ENCODE peak calls at places on chromosomes 16 and 17, in six cellular contexts. G, R, P, Y, E and F are unnamed samples.
A peak's percentile ranks its signal among the peaks of the same experiment; 100 is the strongest.

GRCh38 chr17:42894283-42895184 is 6.1 kb upstream of the G6PC1 start:
- DNase-seq in G (no peak), R (peak; percentile 71), P (no peak), Y (no peak), E (no peak), F (no peak)

GRCh38 chr17:50059759-50060273 is 3.9 kb downstream of the ITGA3 start:
- DNase-seq in G (no peak), R (no peak), P (no peak), Y (no peak), E (peak; percentile 57), F (no peak)

GRCh38 chr17:69175812-69176517 is 34.3 kb upstream of the ABCA6 start:
- DNase-seq in G (peak; percentile 78), R (no peak), P (no peak), Y (peak; percentile 56), E (peak; percentile 79), F (peak; percentile 52)

GRCh38 chr17:22599322-22599721 is 907.0 kb downstream of the KCNJ18 start:
- DNase-seq in G (no peak), R (no peak), P (peak; percentile 52), Y (no peak), E (no peak), F (no peak)

GRCh38 chr16:84315422-84315821 is 20.7 kb downstream of the WFDC1 start:
- DNase-seq in G (peak; percentile 22), R (no peak), P (no peak), Y (no peak), E (no peak), F (no peak)

GRCh38 chr17:4706121-4706520 is 2.2 kb upstream of the PELP1 start:
- DNase-seq in G (peak; percentile 28), R (no peak), P (no peak), Y (no peak), E (no peak), F (no peak)

GRCh38 chr17:72175787-72176515 is 55.1 kb downstream of the SOX9 start:
- DNase-seq in G (no peak), R (no peak), P (no peak), Y (no peak), E (no peak), F (no peak)

GRCh38 chr16:28846933-28847273 is 755 bp upstream of the TUFM start:
- DNase-seq in G (no peak), R (no peak), P (peak; percentile 12), Y (no peak), E (no peak), F (no peak)

GRCh38 chr16:66479661-66480264 is 52.7 kb downstream of the BEAN1 start:
- DNase-seq in G (no peak), R (no peak), P (no peak), Y (no peak), E (no peak), F (no peak)

GRCh38 chr16:4734730-4735575 is 616 bp downstream of the DNAAF8 start:
- DNase-seq in G (peak; percentile 69), R (peak; percentile 93), P (peak; percentile 87), Y (no peak), E (peak; percentile 81), F (peak; percentile 21)

GRCh38 chr17:14437176-14437575 is 136.3 kb downstream of the HS3ST3B1 start:
- DNase-seq in G (no peak), R (no peak), P (no peak), Y (no peak), E (no peak), F (no peak)

GRCh38 chr17:74307984-74308773 is 17.8 kb upstream of the KIF19 start:
- DNase-seq in G (no peak), R (no peak), P (no peak), Y (no peak), E (no peak), F (no peak)

GRCh38 chr17:44269118-44269794 is 1.3 kb upstream of the SLC4A1 start:
- DNase-seq in G (no peak), R (no peak), P (no peak), Y (no peak), E (no peak), F (no peak)

GRCh38 chr17:81434079-81434478 is 38.8 kb downstream of the BAHCC1 start:
- DNase-seq in G (peak; percentile 43), R (no peak), P (no peak), Y (peak; percentile 31), E (no peak), F (no peak)

GRCh38 chr17:4362141-4362540 is 4.3 kb downstream of the UBE2G1 start:
- DNase-seq in G (no peak), R (no peak), P (no peak), Y (no peak), E (no peak), F (no peak)

GRCh38 chr17:48374650-48375230 is 55.3 kb downstream of the SKAP1 start:
- DNase-seq in G (no peak), R (peak; percentile 67), P (peak; percentile 41), Y (no peak), E (no peak), F (no peak)

DNA sequence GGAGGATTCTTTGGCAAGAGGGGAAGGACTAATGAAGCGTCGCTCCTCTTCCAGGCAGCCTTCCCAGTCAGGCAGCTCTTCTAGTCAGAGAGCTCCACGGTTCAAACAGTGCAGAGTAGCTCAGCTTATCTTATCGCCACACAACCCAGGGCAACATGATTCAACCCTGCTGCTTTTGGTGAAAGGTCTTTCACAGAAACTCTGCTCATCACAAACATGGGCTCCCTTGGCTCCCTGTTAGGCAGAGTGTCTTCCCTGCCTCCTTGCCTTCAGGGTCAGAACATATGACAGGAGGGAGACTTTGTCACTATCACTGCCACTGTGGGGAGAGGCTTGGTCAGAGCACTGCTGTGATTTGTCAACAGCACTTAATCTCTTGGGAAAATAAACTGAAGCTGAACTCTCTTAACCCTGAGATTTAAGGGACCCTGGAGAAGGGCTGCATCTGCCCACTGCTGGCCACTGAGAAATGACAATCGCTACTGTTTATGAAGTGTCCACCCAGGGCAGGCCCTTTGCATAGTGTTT is 6.9 kb upstream of the SLC13A2 start:
- DNase-seq in G (no peak), R (no peak), P (no peak), Y (no peak), E (no peak), F (no peak)
- H3K4me3 ChIP-seq in G (no peak overlapping the region), R (no peak overlapping the region), P (no peak overlapping the region), Y (no peak overlapping the region), E (no peak overlapping the region), F (no peak overlapping the region)

DNA sequence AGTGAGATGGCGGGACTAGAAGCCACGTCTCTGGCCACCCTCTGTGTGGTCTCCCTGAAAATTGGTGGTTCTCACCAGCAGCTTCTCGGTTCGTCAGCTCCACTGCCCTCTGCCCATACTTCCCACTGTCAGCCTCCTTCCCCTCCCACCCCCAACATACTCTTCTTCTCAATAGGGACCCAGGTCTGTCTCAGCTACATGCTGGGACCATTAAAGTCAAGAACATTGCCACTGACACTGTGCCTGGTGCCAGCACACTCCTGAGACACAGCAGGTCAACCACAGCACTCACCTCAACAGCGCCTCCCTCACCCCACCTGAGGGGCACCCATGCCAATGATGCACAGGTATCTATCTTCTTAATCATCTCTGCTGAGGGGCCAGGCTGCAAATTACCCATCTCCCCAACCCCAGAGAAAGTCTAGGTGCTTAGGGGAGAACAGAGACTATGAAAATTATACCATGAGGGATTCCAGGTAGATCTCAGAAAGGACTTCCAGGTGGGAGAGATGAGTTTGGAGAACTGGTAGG is 1.3 kb downstream of the PLXDC1 start:
- DNase-seq in G (no peak), R (no peak), P (no peak), Y (no peak), E (no peak), F (no peak)
- TF ChIP-seq CTCF in G (no peak), R (no peak), P (no peak), Y (no peak), E (no peak), F (no peak)

DNA sequence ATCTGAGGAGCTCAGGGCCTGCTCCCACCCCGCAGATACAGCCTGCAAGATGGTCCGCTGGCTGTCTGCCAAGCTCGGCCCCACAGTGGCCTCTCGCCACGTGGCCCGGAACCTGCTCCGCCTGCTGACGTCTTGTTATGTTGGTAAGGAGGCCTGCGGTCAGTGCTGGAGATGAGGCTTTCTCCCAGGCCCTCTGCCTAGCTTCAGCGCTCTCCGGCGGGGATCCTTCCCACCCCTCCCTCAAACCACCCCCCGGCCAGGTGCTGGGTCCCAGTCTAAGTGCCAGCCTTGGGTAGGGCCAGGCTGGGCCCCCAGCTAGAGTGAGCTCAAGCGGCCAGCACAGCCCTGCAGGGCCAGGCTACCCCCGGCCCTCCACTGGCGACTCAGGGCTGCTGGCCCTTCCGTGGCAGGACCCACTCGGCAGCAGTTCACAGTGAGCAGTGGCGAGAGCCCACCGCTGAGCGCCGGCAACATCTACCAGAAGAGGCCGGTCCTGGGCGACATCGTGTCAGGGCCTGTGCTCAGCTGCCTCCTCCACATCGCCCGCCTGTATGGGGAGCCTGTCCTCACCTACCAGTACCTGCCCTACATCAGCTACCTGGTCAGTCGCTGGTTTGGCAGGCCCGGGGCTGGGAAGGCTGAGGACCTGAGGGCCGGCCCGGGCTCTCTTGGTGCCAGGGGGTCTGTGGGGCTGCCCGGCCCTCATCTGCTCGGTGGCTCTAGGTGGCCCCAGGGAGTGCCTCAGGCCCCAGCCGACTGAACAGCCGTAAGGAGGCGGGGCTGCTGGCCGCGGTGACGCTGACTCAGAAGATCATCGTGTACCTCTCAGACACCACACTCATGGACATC is 6.1 kb downstream of the WDR81 start:
- DNase-seq in G (peak; percentile 82), R (peak; percentile 67), P (no peak), Y (no peak), E (peak; percentile 81), F (no peak)
- H3K4me3 ChIP-seq in G (peak overlapping the region; percentile 5), R (no peak overlapping the region), P (no peak overlapping the region), Y (no peak overlapping the region), E (no peak overlapping the region), F (no peak overlapping the region)

GRCh38 chr17:78040561-78041400 is 82.3 kb downstream of the TNRC6C start:
- DNase-seq in G (peak; percentile 61), R (peak; percentile 41), P (no peak), Y (no peak), E (peak; percentile 59), F (no peak)
- TF ChIP-seq CTCF in G (peak; percentile 13), R (no peak), P (no peak), Y (no peak), E (no peak), F (no peak)

GRCh38 chr17:36928450-36929125 is 8.7 kb upstream of the LHX1 start:
- DNase-seq in G (no peak), R (no peak), P (no peak), Y (no peak), E (no peak), F (no peak)
- H3K4me3 ChIP-seq in G (no peak overlapping the region), R (no peak overlapping the region), P (no peak overlapping the region), Y (no peak overlapping the region), E (no peak overlapping the region), F (no peak overlapping the region)

GRCh38 chr17:781920-782731 is at the start of the genes GLOD4 and MRM3:
- DNase-seq in G (peak; percentile 82), R (peak; percentile 95), P (peak; percentile 88), Y (peak; percentile 51), E (peak; percentile 86), F (peak; percentile 63)
- TF ChIP-seq CTCF in G (no peak), R (peak; percentile 20), P (peak; percentile 9), Y (no peak), E (no peak), F (no peak)

GRCh38 chr16:1494711-1495110 is 1.6 kb downstream of the TELO2 start:
- DNase-seq in G (peak; percentile 22), R (no peak), P (no peak), Y (no peak), E (no peak), F (no peak)
- H3K4me3 ChIP-seq in G (peak overlapping the region; percentile 74), R (peak overlapping the region; percentile 64), P (no peak overlapping the region), Y (no peak overlapping the region), E (no peak overlapping the region), F (peak overlapping the region; percentile 92)

DNA sequence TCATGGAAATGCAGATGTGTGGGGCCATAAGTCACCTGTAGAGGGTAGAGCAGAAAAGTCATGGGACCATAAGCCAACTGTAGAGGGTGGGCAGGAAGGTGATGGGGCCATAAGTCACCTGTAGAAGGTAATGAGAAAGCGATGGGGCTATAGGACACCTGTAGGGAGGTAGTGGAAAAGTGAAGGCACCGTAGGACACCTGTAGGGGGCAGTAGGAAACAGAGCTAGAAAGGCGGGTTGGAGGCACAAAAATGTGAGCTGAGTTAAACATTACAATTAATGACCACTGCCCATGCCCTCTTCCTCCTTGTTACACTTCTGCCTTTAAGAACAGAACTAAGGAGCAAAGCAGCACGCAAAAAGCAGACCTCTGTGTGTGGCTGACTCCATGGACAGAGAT is 150.1 kb downstream of the SHISA6 start:
- DNase-seq in G (no peak), R (peak; percentile 36), P (no peak), Y (no peak), E (no peak), F (no peak)
- TF ChIP-seq CTCF in G (no peak), R (peak; percentile 34), P (no peak), Y (peak; percentile 38), E (no peak), F (no peak)